ENCODE peak calls at places on chromosome 3, in seven cellular contexts. F is K562, B is HCT116, Y is GM12878, A is HepG2, Q is SK-N-SH, P is H1. I is an unnamed sample.

GRCh38 chr3:143220745-143221144 is 101.2 kb downstream of the CHST2 start:
- DNase-seq in F (no peak), P (no peak), A (no peak), B (no peak), Y (no peak), Q (no peak), I (no peak)

GRCh38 chr3:128620268-128620691 is 30.3 kb downstream of the RPN1 start:
- DNase-seq in F (no peak), Q (no peak), B (no peak), Y (no peak), A (no peak), P (no peak), I (no peak)

GRCh38 chr3:142151240-142151639 is 1.9 kb upstream of the TFDP2 start:
- DNase-seq in F (no peak), B (no peak), P (no peak), Y (no peak), Q (no peak), A (no peak), I (no peak)

GRCh38 chr3:123027292-123028232 is at the start of gene SEMA5B:
- DNase-seq in Q (peak; percentile 85), B (no peak), P (no peak), A (no peak), Y (no peak), F (peak; percentile 56), I (peak; percentile 18)

GRCh38 chr3:40120816-40121215 is 188.7 kb upstream of the EIF1B start:
- DNase-seq in P (no peak), B (no peak), Q (no peak), Y (no peak), F (no peak), A (no peak), I (no peak)

GRCh38 chr3:24299801-24300626 is 194.6 kb downstream of the THRB start:
- DNase-seq in Y (no peak), A (no peak), F (no peak), B (no peak), Q (no peak), P (no peak), I (peak; percentile 78)

GRCh38 chr3:129417354-129417753 is 11.1 kb downstream of the EFCAB12 start:
- DNase-seq in A (no peak), B (no peak), Q (no peak), F (no peak), P (no peak), Y (no peak), I (no peak)

GRCh38 chr3:30737746-30738499 is 131.5 kb downstream of the TGFBR2 start:
- DNase-seq in F (no peak), P (no peak), A (no peak), Q (no peak), Y (no peak), B (no peak), I (no peak)

GRCh38 chr3:177905895-177906511 is 630.2 kb upstream of the KCNMB2 start:
- DNase-seq in Q (no peak), Y (no peak), P (no peak), F (no peak), B (no peak), A (no peak), I (no peak)

GRCh38 chr3:109241459-109241858 is 74.9 kb downstream of the DPPA2 start:
- DNase-seq in A (no peak), P (no peak), F (no peak), Q (no peak), B (no peak), Y (no peak), I (no peak)

GRCh38 chr3:157335677-157336076 is 101.0 kb upstream of the PTX3 start:
- DNase-seq in P (peak; percentile 51), Y (no peak), F (no peak), Q (no peak), A (no peak), B (no peak), I (no peak)

GRCh38 chr3:9769426-9770275 is at the start of gene CAMK1:
- DNase-seq in F (peak; percentile 76), B (no peak), P (no peak), Q (peak; percentile 92), Y (no peak), A (peak; percentile 45), I (peak; percentile 70)

GRCh38 chr3:196737655-196738054 is 2.0 kb upstream of the PAK2 start:
- DNase-seq in B (no peak), Q (no peak), A (peak; percentile 36), F (no peak), P (no peak), Y (no peak), I (no peak)

GRCh38 chr3:10945683-10946287 is 46.8 kb upstream of the SLC6A1 start:
- DNase-seq in F (peak; percentile 92), B (peak; percentile 44), Q (peak; percentile 92), A (peak; percentile 47), Y (no peak), P (peak; percentile 64), I (peak; percentile 57)

GRCh38 chr3:45881031-45882022 is 5.0 kb upstream of the CCR9 start:
- DNase-seq in P (no peak), Y (no peak), F (peak; percentile 65), Q (no peak), B (no peak), A (no peak), I (no peak)

GRCh38 chr3:183698318-183698731 is 728 bp downstream of the YEATS2 start:
- DNase-seq in P (no peak), F (peak; percentile 48), Q (peak; percentile 73), B (no peak), Y (no peak), A (no peak), I (peak; percentile 40)

GRCh38 chr3:184345678-184346144 is 8.3 kb downstream of the FAM131A start:
- DNase-seq in A (peak; percentile 84), Y (no peak), B (peak; percentile 80), Q (peak; percentile 73), P (no peak), F (peak; percentile 82), I (peak; percentile 97)

GRCh38 chr3:84959470-84960380 is 936 bp downstream of the CADM2 start:
- DNase-seq in F (no peak), A (no peak), P (peak; percentile 25), Q (peak; percentile 71), B (no peak), Y (no peak), I (no peak)

GRCh38 chr3:84547971-84548970 is 410.5 kb upstream of the CADM2 start:
- DNase-seq in B (no peak), A (peak; percentile 36), F (no peak), Q (peak; percentile 43), P (peak; percentile 34), Y (no peak), I (peak; percentile 93)

GRCh38 chr3:72157782-72158638 is 373.1 kb upstream of the PROK2 start:
- DNase-seq in F (no peak), B (no peak), Q (no peak), Y (no peak), A (no peak), P (no peak), I (no peak)

GRCh38 chr3:8490079-8490552 is 11.5 kb upstream of the LMCD1 start:
- DNase-seq in B (no peak), P (no peak), Q (no peak), F (no peak), A (peak; percentile 66), Y (no peak), I (no peak)

GRCh38 chr3:42502429-42503250 is at the start of gene VIPR1:
- DNase-seq in Q (peak; percentile 92), P (peak; percentile 73), B (peak; percentile 73), F (peak; percentile 100), Y (no peak), A (peak; percentile 30), I (peak; percentile 96)

DNA sequence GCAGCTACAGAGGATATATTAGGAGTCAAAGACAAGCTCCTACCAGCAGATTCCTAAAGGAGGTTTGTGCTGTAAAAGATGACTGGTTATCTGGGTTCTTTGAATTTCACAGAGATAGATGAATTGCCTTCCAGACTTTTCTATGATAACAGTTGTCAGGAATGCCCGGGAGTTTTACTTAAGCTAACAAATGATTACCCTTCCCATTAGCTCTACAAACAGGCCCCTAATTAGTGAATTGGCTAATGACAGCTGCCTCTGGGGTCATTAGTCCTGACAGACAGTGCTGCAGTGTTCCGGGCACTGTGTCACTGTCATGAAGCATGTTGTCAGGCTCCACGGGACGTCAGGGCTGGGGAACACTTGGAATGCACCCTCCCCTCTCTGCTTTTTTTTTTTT is 48.8 kb upstream of the PLXNA1 start:
- DNase-seq in Y (no peak), A (no peak), F (no peak), P (no peak), B (no peak), Q (peak; percentile 55), I (no peak)
- TF ChIP-seq JUND in Y (no peak), A (no peak), F (no peak), P (no peak), B (no peak), Q (no peak), I (no peak)

DNA sequence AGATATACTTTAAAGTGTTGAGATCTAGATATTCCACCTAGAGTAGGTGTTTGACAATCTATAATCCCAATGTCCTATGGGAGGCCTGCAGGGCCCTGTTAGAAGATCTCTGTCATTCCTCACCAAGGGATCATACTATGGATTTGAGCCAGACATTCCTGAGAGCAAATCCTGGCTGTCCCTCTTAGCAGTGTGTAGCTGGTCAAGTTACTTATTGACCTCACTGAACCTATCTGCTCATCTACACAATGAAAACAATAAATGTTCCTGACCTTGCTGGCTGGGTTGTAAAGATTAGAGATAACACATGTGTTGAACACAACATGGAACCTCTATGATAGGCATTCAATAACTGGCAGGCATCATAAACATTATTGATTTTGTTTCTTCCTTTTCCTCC is 265.6 kb upstream of the ATP11B start:
- DNase-seq in Q (no peak), Y (no peak), F (no peak), B (no peak), A (peak; percentile 25), P (no peak), I (no peak)
- TF ChIP-seq JUND in Q (no peak), Y (no peak), F (no peak), B (no peak), A (no peak), P (no peak), I (no peak)

GRCh38 chr3:103218793-103219192 is 784.0 kb downstream of the ZPLD1 start:
- DNase-seq in B (no peak), Q (no peak), Y (no peak), F (no peak), P (no peak), A (no peak), I (no peak)

GRCh38 chr3:103218146-103218545 is 783.3 kb downstream of the ZPLD1 start:
- DNase-seq in Q (no peak), F (no peak), P (no peak), Y (peak; percentile 83), A (no peak), B (no peak), I (no peak)
- TF ChIP-seq JUND in Q (no peak), F (no peak), P (no peak), Y (no peak), A (no peak), B (no peak), I (no peak)

DNA sequence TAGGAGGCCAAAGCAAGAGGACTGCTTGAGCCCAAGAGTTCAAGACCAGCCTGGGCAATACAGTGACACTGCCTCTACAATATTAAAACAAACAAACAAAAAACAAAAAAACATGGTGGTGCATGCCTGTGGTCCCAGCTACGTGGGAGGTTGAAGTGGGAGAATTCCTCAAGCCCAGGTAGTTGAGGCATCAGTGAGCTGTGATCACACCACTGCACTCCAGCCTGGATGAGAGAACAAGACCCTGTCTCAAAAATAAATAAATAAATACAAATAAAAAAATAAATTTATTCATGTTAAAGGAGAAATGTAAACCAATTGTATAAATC is 200.6 kb downstream of the BCHE start:
- DNase-seq in Q (no peak), A (no peak), Y (no peak), B (no peak), P (no peak), F (no peak), I (no peak)
- TF ChIP-seq JUND in Q (no peak), A (no peak), Y (no peak), B (no peak), P (no peak), F (no peak), I (no peak)

GRCh38 chr3:17089314-17089700 is 204.6 kb downstream of the PLCL2 start:
- DNase-seq in B (no peak), Y (no peak), A (no peak), P (no peak), Q (no peak), F (no peak), I (no peak)
- TF ChIP-seq JUND in B (no peak), Y (no peak), A (no peak), P (no peak), Q (no peak), F (no peak), I (no peak)

I was measured in T47D.